ENCODE peak calls at places on chromosomes 1 and 21, in five cellular contexts. M is psoas muscle, S is right lobe of liver, O is IMR-90, R is A673. E is an unnamed sample.

GRCh38 chr1:239951518-239952130 is 140.1 kb upstream of the FMN2 start:
- DNase-seq in R (peak), M (no peak), S (peak), O (peak), E (no peak)

GRCh38 chr1:91092503-91092902 is 70.7 kb upstream of the ZNF644 start:
- DNase-seq in R (no peak), O (no peak), M (no peak), S (no peak), E (no peak)

GRCh38 chr1:9607352-9607751 is 18.6 kb downstream of the TMEM201 start:
- DNase-seq in S (no peak), O (no peak), M (no peak), R (no peak), E (no peak)

GRCh38 chr1:47323475-47324105 is 9.6 kb upstream of the STIL start:
- DNase-seq in M (no peak), S (no peak), O (no peak), R (no peak), E (no peak)

GRCh38 chr1:64980745-64981601 is 14.6 kb upstream of the JAK1 start:
- DNase-seq in M (no peak), S (no peak), R (no peak), O (peak), E (no peak)

GRCh38 chr1:153390938-153391710 is at the start of gene S100A8:
- DNase-seq in S (peak), R (no peak), M (peak), O (no peak), E (no peak)

GRCh38 chr1:101996830-101997485 is at the start of gene OLFM3:
- DNase-seq in R (peak), O (no peak), S (no peak), M (no peak), E (no peak)

GRCh38 chr1:28190337-28190979 is 14.0 kb upstream of the PTAFR start:
- DNase-seq in M (no peak), O (peak), S (no peak), R (no peak), E (no peak)

GRCh38 chr1:9628541-9629444 is 22.7 kb upstream of the PIK3CD start:
- DNase-seq in M (no peak), S (no peak), R (no peak), O (no peak), E (no peak)

DNA sequence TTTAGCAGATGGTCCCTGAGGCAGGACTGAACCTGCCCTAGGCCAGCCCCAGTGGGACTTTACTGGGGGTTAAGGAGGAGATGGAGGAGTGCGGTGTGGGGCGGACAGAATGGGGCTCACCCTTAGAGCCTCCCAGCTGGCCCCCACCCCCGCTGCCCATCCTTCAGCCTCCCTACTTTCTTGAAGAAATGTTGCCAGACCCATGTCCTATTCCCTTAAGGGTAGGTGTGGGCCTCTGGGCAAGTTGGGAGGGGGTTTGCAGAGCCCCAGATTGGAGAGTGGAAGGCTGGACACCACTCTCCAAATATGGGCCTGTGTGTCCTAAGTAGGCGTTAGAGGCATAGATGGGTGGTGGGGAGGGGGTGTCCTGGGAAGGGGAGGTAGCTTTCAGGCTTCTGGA is 19.2 kb upstream of the EPS8L3 start:
- DNase-seq in R (no peak), O (no peak), S (no peak), M (peak), E (no peak)
- H3K27ac ChIP-seq in R (no peak), O (peak), S (no peak), M (no peak), E (no peak)

DNA sequence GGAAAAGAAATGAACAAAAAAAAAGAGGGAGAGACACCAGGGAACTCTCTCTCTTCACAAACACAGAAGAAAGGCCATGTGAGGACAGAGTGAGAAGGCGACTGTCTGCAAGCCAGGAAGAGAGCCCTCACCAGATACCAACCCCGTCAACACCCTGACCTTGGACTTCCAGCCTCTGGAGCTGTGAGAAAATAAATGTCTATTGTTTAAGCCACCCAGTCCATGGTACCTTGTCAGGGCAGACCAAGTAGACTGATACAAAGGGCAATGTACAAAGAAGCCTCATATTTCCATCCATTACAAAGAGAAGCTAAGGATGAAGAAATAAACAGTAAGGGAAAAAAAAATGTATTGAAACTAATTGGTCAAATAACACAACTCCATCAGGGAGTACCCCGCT is 146.6 kb downstream of the ZNF281 start:
- DNase-seq in R (no peak), S (no peak), M (no peak), O (no peak), E (no peak)
- H3K27ac ChIP-seq in R (no peak), S (no peak), M (no peak), O (no peak), E (no peak)

GRCh38 chr21:31161157-31161556 is 122.9 kb upstream of the KRTAP19-8 start:
- DNase-seq in O (peak), S (no peak), M (no peak), R (no peak), E (no peak)
- H3K27ac ChIP-seq in O (no peak), S (no peak), M (no peak), R (no peak), E (peak)

DNA sequence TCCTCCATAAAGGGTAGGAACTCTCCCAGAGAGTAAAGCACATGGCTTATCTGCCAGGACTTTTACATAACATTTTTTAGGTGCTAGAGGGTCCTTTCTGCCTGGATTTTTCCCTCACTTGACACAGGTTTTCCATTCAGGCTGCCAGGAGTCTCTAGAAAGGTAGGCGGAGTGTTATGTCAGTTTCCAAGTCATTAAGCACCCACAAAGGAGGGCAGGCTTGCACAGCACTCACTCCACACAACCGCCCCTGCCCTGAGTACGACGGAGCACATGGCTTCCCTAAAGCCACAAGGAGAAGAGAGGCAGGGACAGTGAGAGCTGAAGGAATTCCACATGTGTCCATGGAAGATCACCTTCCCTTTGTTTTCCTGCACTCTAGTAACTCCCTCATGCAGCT is 55.7 kb downstream of the CAPZB start:
- DNase-seq in R (no peak), S (no peak), O (no peak), M (no peak), E (no peak)
- H3K27ac ChIP-seq in R (no peak), S (no peak), O (peak), M (peak), E (no peak)

GRCh38 chr21:25490742-25491141 is 116.5 kb downstream of the MRPL39 start:
- DNase-seq in S (no peak), M (no peak), O (peak), R (no peak), E (no peak)

GRCh38 chr21:25485914-25486313 is 121.4 kb downstream of the MRPL39 start:
- DNase-seq in O (no peak), R (no peak), S (no peak), M (no peak), E (no peak)

GRCh38 chr21:25489673-25490072 is 117.6 kb downstream of the MRPL39 start:
- DNase-seq in O (peak), S (no peak), M (no peak), R (no peak), E (no peak)

GRCh38 chr21:25491267-25491666 is 116.0 kb downstream of the MRPL39 start:
- DNase-seq in O (no peak), S (no peak), R (no peak), M (no peak), E (no peak)

DNA sequence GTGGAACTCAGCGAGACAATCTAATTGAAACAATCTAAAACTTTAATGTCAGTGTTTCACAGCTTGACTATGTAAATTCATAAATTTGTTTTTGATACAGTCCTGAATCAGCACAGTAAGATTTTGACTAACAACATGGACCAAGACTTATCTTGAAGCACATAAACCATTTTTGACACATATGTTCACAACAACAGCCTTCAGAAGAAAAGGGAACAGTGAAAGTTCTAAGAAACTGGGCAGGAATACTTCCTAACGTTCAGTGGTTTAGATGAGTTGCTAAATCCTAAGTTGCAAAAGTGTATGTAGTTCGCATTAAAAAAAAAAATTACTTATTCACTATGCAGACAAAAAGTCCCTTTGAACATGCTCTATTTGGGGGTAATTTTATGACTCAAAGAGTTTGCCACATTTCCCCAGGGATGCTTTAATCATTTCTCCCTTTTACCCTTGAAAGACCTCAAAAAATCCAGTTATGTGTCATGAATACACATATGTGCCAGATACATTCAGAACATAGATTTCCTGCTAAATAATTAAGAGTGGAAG is 120.2 kb downstream of the MRPL39 start:
- DNase-seq in S (no peak), O (no peak), M (no peak), R (peak), E (no peak)
- H3K27ac ChIP-seq in S (no peak), O (no peak), M (no peak), R (no peak), E (no peak)

GRCh38 chr1:221724931-221725605 is 16.8 kb downstream of the DUSP10 start:
- DNase-seq in M (peak), R (no peak), O (peak), S (no peak), E (no peak)

GRCh38 chr1:221722254-221723017 is 19.5 kb downstream of the DUSP10 start:
- DNase-seq in M (no peak), R (no peak), O (no peak), S (no peak), E (no peak)

GRCh38 chr1:221725683-221726330 is 16.1 kb downstream of the DUSP10 start:
- DNase-seq in R (no peak), M (no peak), S (no peak), O (peak), E (no peak)

GRCh38 chr1:221723018-221723917 is 18.6 kb downstream of the DUSP10 start:
- DNase-seq in R (no peak), S (no peak), M (no peak), O (peak), E (no peak)

GRCh38 chr1:221723918-221724263 is 18.0 kb downstream of the DUSP10 start:
- DNase-seq in M (no peak), S (no peak), R (no peak), O (peak), E (no peak)
- H3K27ac ChIP-seq in M (peak), S (no peak), R (no peak), O (no peak), E (no peak)

DNA sequence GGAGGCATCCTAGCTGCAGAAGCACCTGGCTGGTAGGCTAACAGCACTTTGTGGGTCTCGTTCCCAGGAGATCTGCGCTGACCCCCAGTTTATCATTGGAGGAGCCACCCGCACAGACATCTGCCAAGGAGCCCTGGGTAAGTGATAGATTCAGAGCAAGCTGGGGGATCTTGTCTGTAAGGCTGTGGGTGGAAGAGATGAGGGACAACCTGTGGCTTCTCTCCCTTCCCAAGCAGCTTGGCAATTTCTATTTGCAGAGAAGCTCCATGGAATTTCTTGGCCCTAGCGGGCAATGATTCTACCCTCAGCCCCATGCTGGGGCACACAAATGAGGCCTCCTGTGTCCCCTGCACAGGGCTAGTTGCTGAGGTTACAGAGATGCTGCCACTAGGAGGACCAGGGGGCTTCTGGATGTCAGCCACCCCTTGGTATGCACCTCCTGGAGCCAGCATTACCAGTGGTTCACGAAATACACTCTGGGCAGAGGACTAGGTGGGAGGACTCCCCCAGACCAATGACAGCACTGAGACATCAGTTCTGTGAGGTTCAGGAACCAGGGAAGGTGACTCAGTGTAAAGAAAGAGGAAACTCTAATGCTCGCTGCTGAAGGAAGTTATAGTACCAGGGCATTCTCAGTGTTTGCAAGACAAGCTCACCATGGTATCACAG is 5.5 kb downstream of the CAPN2 start:
- DNase-seq in R (no peak), O (peak), S (no peak), M (no peak), E (no peak)
- H3K27ac ChIP-seq in R (no peak), O (peak), S (no peak), M (no peak), E (no peak)

GRCh38 chr1:228488107-228488817 is 1.1 kb downstream of the RNF187 start:
- DNase-seq in O (no peak), M (no peak), R (no peak), S (no peak), E (no peak)
- H3K27ac ChIP-seq in O (peak), M (peak), R (peak), S (no peak), E (peak)